ENCODE peak calls at places on chromosomes 6 and 20, in seven cellular contexts. F is stimulated activated CD8-positive, alpha-beta memory T cell treated with anti-CD3 and anti-CD28 coated beads, Interleukin-15, amount 100 ng/mL, for 1 hour; C is T-helper 2 cell; N is substantia nigra; R is NCI-H1694 treated with DMSO at 0.1 percent for 48 hours; L is germinal center; S is stimulated activated CD4-positive, alpha-beta T cell treated with anti-CD3 and anti-CD28 coated beads, Interleukin-1b, Interleukin-23, amount 100 ng/mL, for 24 hours. A is an unnamed sample.

GRCh38 chr20:38809942-38810341 is 4.4 kb downstream of the PPP1R16B start:
- DNase-seq in F (no peak), C (no peak), N (no peak), R (no peak), L (no peak), S (no peak), A (no peak)

GRCh38 chr6:14734416-14735340 is 511.2 kb upstream of the JARID2 start:
- DNase-seq in F (no peak), C (no peak), N (no peak), R (no peak), L (peak; percentile 15), S (no peak), A (no peak)

GRCh38 chr6:55875420-55875819 is at the start of gene BMP5:
- DNase-seq in F (no peak), C (no peak), N (no peak), R (no peak), L (no peak), S (no peak), A (peak; percentile 7)

GRCh38 chr6:39018103-39018502 is 30.5 kb upstream of the GLP1R start:
- DNase-seq in F (no peak), C (no peak), N (no peak), R (no peak), L (no peak), S (no peak), A (no peak)

GRCh38 chr6:36129889-36130671 is at the start of gene MAPK13:
- DNase-seq in F (no peak), C (peak; percentile 20), N (no peak), R (no peak), L (peak; percentile 71), S (no peak), A (peak; percentile 92)

GRCh38 chr6:69286341-69286740 is 510.5 kb downstream of the LMBRD1 start:
- DNase-seq in F (no peak), C (no peak), N (no peak), R (no peak), L (no peak), S (no peak), A (no peak)

GRCh38 chr6:40320947-40321346 is 266.2 kb downstream of the LRFN2 start:
- DNase-seq in F (no peak), C (no peak), N (no peak), R (no peak), L (no peak), S (no peak), A (no peak)

GRCh38 chr6:107418118-107418517 is 41.2 kb downstream of the PDSS2 start:
- DNase-seq in F (no peak), C (no peak), N (no peak), R (no peak), L (peak; percentile 23), S (no peak), A (peak; percentile 39)

GRCh38 chr6:168050861-168051586 is 28.0 kb downstream of the FRMD1 start:
- DNase-seq in F (no peak), C (no peak), N (no peak), R (no peak), L (no peak), S (no peak), A (peak; percentile 90)

GRCh38 chr20:62906647-62907375 is 19.5 kb downstream of the DIDO1 start:
- DNase-seq in F (no peak), C (no peak), N (no peak), R (no peak), L (no peak), S (no peak), A (no peak)

GRCh38 chr20:6730929-6731328 is 36.6 kb upstream of the BMP2 start:
- DNase-seq in F (no peak), C (no peak), N (no peak), R (no peak), L (no peak), S (no peak), A (no peak)

GRCh38 chr6:12973302-12973865 is 256.8 kb downstream of the PHACTR1 start:
- DNase-seq in F (no peak), C (no peak), N (no peak), R (no peak), L (no peak), S (no peak), A (no peak)

GRCh38 chr6:118298476-118298875 is 249.6 kb upstream of the PLN start:
- DNase-seq in F (no peak), C (no peak), N (no peak), R (no peak), L (no peak), S (no peak), A (no peak)

GRCh38 chr20:64037498-64038213 is 1.7 kb downstream of the C20orf204 start:
- DNase-seq in F (no peak), C (no peak), N (no peak), R (no peak), L (peak; percentile 47), S (no peak), A (peak; percentile 88)

GRCh38 chr6:115474443-115475041 is 586.1 kb downstream of the FRK start:
- DNase-seq in F (no peak), C (no peak), N (no peak), R (no peak), L (no peak), S (no peak), A (no peak)

GRCh38 chr6:103784117-103784516 is 1075.6 kb downstream of the HACE1 start:
- DNase-seq in F (no peak), C (no peak), N (no peak), R (no peak), L (no peak), S (no peak), A (no peak)

GRCh38 chr6:117733341-117733740 is 58.1 kb downstream of the NUS1 start:
- DNase-seq in F (no peak), C (no peak), N (no peak), R (no peak), L (no peak), S (no peak), A (no peak)

GRCh38 chr6:151647871-151648639 is 154.2 kb downstream of the CCDC170 start:
- DNase-seq in F (no peak), C (no peak), N (no peak), R (no peak), L (no peak), S (no peak), A (peak; percentile 60)

GRCh38 chr20:43492101-43492500 is 15.4 kb upstream of the L3MBTL1 start:
- DNase-seq in F (no peak), C (no peak), N (no peak), R (no peak), L (no peak), S (no peak), A (no peak)

GRCh38 chr6:17601389-17601703 is 1.2 kb downstream of the FAM8A1 start:
- DNase-seq in F (no peak), C (no peak), N (no peak), R (no peak), L (no peak), S (no peak), A (no peak)

GRCh38 chr20:24118781-24119175 is 130.2 kb upstream of the GGTLC1 start:
- DNase-seq in F (no peak), C (no peak), N (no peak), R (no peak), L (no peak), S (no peak), A (no peak)

GRCh38 chr6:115932481-115932880 is 128.2 kb downstream of the FRK start:
- DNase-seq in F (no peak), C (no peak), N (no peak), R (peak; percentile 60), L (no peak), S (no peak), A (peak; percentile 19)

GRCh38 chr6:44468835-44469234 is 81.3 kb downstream of the CDC5L start:
- DNase-seq in F (no peak), C (no peak), N (no peak), R (no peak), L (no peak), S (no peak), A (peak; percentile 5)

GRCh38 chr20:5999783-6000182 is 49.3 kb downstream of the MCM8 start:
- DNase-seq in F (no peak), C (no peak), N (no peak), R (no peak), L (no peak), S (no peak), A (no peak)

GRCh38 chr6:159594750-159595117 is 98.3 kb downstream of the SOD2 start:
- DNase-seq in F (no peak), C (no peak), N (no peak), R (no peak), L (no peak), S (no peak), A (no peak)

GRCh38 chr20:31517373-31517772 is 3.1 kb downstream of the HM13 start:
- DNase-seq in F (no peak), C (no peak), N (peak; percentile 8), R (no peak), L (no peak), S (no peak), A (peak; percentile 80)

GRCh38 chr6:82882363-82883033 is 183.1 kb downstream of the UBE3D start:
- DNase-seq in F (no peak), C (no peak), N (no peak), R (no peak), L (no peak), S (no peak), A (no peak)

GRCh38 chr6:112983741-112984221 is 636.7 kb downstream of the RFPL4B start:
- DNase-seq in F (no peak), C (no peak), N (no peak), R (no peak), L (no peak), S (no peak), A (no peak)

GRCh38 chr20:49641683-49642649 is 71.7 kb downstream of the B4GALT5 start:
- DNase-seq in F (no peak), C (no peak), N (no peak), R (no peak), L (no peak), S (no peak), A (no peak)

GRCh38 chr6:35611235-35611634 is 77.5 kb downstream of the FKBP5 start:
- DNase-seq in F (no peak), C (no peak), N (no peak), R (no peak), L (no peak), S (peak; percentile 5), A (no peak)

GRCh38 chr6:106186172-106186571 is 100.0 kb downstream of the PRDM1 start:
- DNase-seq in F (no peak), C (no peak), N (no peak), R (no peak), L (no peak), S (no peak), A (no peak)

A was measured in H7.